ENCODE peak calls at places on chromosomes 7 and 10, in six cellular contexts. P is A549; T is foreskin keratinocyte; L is CD4-positive, alpha-beta memory T cell; F is H9; C is SJSA1. E is an unnamed sample.

GRCh38 chr10:61900829-61901783 is at the start of gene ARID5B:
- DNase-seq in P (peak), T (peak), L (peak), F (peak), C (peak), E (no peak)

GRCh38 chr7:127907638-127908040 is 123.6 kb downstream of the LRRC4 start:
- DNase-seq in P (no peak), T (no peak), L (no peak), F (no peak), C (no peak), E (no peak)

GRCh38 chr10:31604646-31605170 is 285.7 kb downstream of the ZEB1 start:
- DNase-seq in P (no peak), T (no peak), L (no peak), F (peak), C (no peak), E (no peak)

GRCh38 chr10:100186253-100186780 is 488 bp upstream of the ERLIN1 start:
- DNase-seq in P (peak), T (no peak), L (no peak), F (no peak), C (no peak), E (no peak)

GRCh38 chr7:65798111-65799075 is 74.5 kb upstream of the VKORC1L1 start:
- DNase-seq in P (no peak), T (peak), L (peak), F (no peak), C (peak), E (no peak)

GRCh38 chr10:60376221-60376620 is 13.5 kb downstream of the ANK3 start:
- DNase-seq in P (no peak), T (no peak), L (no peak), F (no peak), C (no peak), E (no peak)

GRCh38 chr7:149683191-149683590 is 90.2 kb downstream of the ZNF467 start:
- DNase-seq in P (no peak), T (no peak), L (no peak), F (no peak), C (no peak), E (no peak)

GRCh38 chr7:77456711-77457110 is 40.6 kb upstream of the GSAP start:
- DNase-seq in P (no peak), T (no peak), L (no peak), F (no peak), C (no peak), E (no peak)

GRCh38 chr7:33511735-33512134 is 382.4 kb downstream of the BBS9 start:
- DNase-seq in P (no peak), T (no peak), L (no peak), F (no peak), C (no peak), E (no peak)

GRCh38 chr7:17234398-17235021 is 63.9 kb upstream of the AHR start:
- DNase-seq in P (peak), T (peak), L (peak), F (no peak), C (peak), E (peak)

DNA sequence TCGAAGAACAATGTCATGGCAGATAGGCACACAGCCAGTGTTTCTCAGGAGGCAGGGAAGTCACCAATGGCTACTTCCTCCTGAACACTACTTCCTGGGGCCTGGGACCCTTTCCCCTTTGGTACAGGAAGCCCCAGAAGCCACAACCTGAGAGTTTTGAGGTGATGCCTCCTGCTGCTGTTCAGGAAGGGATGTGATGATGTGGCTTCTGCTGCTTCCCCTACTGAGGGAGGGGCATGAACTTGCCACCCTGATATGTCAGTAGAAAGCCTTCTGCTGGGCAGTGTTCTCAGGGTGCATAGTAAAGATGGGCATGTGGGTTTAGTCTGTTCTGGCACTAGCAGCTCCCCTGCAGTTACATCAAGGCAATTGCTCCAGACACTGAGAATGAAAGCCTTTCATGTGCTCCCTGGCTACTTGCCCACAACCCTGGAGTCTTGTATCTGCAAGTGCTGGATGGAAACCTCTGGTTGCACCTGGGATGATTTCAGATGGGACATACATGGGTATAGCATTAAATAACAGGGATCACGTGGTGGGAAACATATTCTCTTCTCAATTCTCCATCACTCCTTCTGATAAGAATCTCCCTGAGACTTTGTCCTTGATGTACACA is 69.3 kb downstream of the ADRA2A start:
- DNase-seq in P (no peak), T (no peak), L (no peak), F (no peak), C (no peak), E (no peak)
- H3K27ac ChIP-seq in P (no peak), T (no peak), L (no peak), F (no peak), C (no peak), E (no peak)

GRCh38 chr7:12941512-12941911 is 254.1 kb downstream of the ARL4A start:
- DNase-seq in P (no peak), T (peak), L (no peak), F (no peak), C (no peak), E (peak)
- H3K27ac ChIP-seq in P (no peak), T (peak), L (no peak), F (no peak), C (no peak), E (peak)

DNA sequence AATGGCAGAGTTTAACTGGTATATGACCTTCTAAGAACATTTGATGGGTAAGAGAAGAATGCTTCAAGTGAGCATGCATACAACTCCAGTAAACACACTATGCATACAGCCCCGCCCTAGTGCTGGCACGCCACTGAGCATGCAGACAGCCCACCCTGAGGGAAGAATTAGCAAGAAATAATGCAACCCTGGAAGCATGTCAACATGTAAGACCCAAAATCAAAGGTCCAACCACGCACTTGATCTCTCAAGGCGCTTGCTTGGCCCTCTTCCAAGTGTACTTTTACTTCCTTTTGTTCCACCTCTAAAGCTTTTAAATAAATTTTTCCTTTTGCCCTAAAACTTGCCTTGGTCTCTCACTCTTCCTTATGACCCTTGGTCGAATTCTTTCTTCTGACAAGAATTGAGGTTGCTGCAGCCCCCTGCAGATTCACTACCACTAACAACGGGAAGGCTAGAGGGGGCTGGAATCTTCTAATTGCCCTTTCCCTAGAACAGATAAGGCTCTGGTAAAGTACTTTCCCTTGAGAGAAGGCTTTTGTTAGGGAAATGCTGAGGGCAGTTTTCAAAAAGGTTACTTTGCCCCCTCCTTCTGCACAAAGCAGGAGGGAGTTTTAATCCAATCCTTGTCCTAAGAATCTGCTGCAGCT is 3.4 kb downstream of the FAM24B start:
- DNase-seq in P (no peak), T (no peak), L (no peak), F (peak), C (no peak), E (no peak)
- H3K27ac ChIP-seq in P (no peak), T (no peak), L (no peak), F (peak), C (no peak), E (no peak)

GRCh38 chr10:11324761-11325321 is 286.6 kb downstream of the USP6NL start:
- DNase-seq in P (no peak), T (no peak), L (no peak), F (no peak), C (no peak), E (no peak)

GRCh38 chr10:11326919-11327318 is 284.5 kb downstream of the USP6NL start:
- DNase-seq in P (no peak), T (no peak), L (no peak), F (no peak), C (no peak), E (no peak)

GRCh38 chr10:11325817-11326216 is 285.6 kb downstream of the USP6NL start:
- DNase-seq in P (no peak), T (peak), L (no peak), F (no peak), C (peak), E (no peak)

GRCh38 chr10:11328264-11329054 is 283.0 kb downstream of the USP6NL start:
- DNase-seq in P (no peak), T (peak), L (no peak), F (no peak), C (no peak), E (no peak)

GRCh38 chr10:11326241-11326640 is 285.2 kb downstream of the USP6NL start:
- DNase-seq in P (no peak), T (no peak), L (no peak), F (no peak), C (no peak), E (no peak)
- H3K27ac ChIP-seq in P (no peak), T (no peak), L (no peak), F (no peak), C (no peak), E (no peak)

DNA sequence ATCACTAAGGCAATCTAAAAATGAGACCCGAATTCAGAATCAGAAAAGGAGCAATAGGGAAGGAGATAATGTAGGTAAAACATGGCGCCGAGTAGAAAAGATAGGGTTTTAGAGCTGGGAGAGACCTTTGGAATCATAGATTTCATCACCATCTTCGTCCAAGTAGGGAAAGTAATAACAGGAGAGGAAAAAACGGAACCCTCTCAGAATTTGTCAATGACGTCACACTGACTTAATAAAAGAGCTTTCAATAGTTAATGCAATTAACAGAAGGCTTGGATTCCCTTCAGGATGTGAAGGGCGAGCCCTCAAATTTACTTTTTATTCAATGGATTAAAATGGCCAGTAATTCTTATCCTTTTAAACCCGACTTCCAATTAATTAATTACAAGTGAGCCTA is 959 bp upstream of the UBN2 start:
- DNase-seq in P (no peak), T (no peak), L (no peak), F (no peak), C (no peak), E (no peak)
- H3K27ac ChIP-seq in P (peak), T (no peak), L (no peak), F (no peak), C (no peak), E (peak)

DNA sequence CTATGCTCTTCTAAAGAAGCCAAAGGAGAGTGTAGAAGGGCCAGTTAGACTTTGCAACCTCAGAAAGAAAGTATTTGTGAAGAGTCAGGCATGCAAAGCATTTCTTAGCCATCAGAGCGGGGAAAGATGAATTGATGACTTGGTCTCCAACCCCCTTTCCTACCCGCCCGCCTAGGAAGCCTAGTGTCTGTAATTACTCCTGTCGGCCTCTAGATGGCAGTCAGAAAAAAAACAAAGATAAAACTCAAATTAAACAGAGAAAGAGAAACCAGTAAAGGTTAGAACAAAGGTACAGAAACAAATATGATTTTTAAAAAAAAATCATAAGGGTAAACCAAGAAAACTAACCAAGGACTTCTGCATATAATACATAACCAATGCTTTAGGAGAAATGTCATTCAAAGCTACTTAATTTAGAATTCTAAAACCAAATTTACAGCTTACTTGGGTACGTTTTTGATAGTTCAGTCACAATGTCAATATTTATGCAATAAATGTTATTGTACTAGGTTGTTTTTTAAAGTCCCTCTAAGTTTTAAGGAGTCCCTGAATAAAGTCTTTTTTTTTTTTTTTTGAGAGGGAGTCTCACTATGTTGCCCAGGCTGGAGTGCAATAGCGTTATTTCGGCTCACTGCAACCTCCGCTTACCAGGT is 97.6 kb downstream of the LYZL1 start:
- DNase-seq in P (peak), T (peak), L (peak), F (no peak), C (peak), E (no peak)
- H3K27ac ChIP-seq in P (no peak), T (no peak), L (no peak), F (no peak), C (no peak), E (no peak)

E was measured in epithelial cell of prostate.